ENCODE peak calls at places on chromosome 6, in ten cellular contexts. B is NCI-H1092 treated with DMSO at 0.1 percent for 48 hours; X is activated naive CD8-positive, alpha-beta T cell treated with anti-CD3 and anti-CD28 coated beads, Interleukin-2, amount 50 U/mL, for 24 hours; W is heart left ventricle; P is psoas muscle; A is D341Med; T is left cardiac atrium; R is erythroblast; F is stimulated activated CD8-positive, alpha-beta memory T cell treated with anti-CD3 and anti-CD28 coated beads, Interleukin-4, amount 100 ng/mL, for 1 hour; H is COLO829. E is an unnamed sample.

GRCh38 chr6:48817714-48818113 is 645.3 kb downstream of the MMUT start:
- DNase-seq in B (no peak), X (no peak), W (no peak), P (no peak), A (no peak), T (no peak), R (no peak), F (no peak), H (no peak), E (no peak)

GRCh38 chr6:25942561-25943147 is 12.2 kb upstream of the SLC17A2 start:
- DNase-seq in B (peak; percentile 29), X (no peak), W (no peak), P (no peak), A (no peak), T (no peak), R (peak; percentile 57), F (no peak), H (peak; percentile 42), E (no peak)

GRCh38 chr6:116925088-116925794 is 48.2 kb downstream of the RFX6 start:
- DNase-seq in B (no peak), X (no peak), W (peak; percentile 4), P (no peak), A (no peak), T (no peak), R (no peak), F (no peak), H (no peak), E (no peak)

GRCh38 chr6:69105288-69105687 is 470.2 kb downstream of the ADGRB3 start:
- DNase-seq in B (no peak), X (no peak), W (no peak), P (no peak), A (no peak), T (no peak), R (no peak), F (no peak), H (no peak), E (no peak)

GRCh38 chr6:98824163-98824906 is 10.0 kb upstream of the POU3F2 start:
- DNase-seq in B (no peak), X (no peak), W (no peak), P (no peak), A (peak; percentile 57), T (no peak), R (no peak), F (no peak), H (no peak), E (peak; percentile 53)

GRCh38 chr6:27471365-27472115 is 1.4 kb downstream of the ZNF184 start:
- DNase-seq in B (no peak), X (no peak), W (no peak), P (no peak), A (no peak), T (no peak), R (peak; percentile 45), F (no peak), H (peak; percentile 2), E (no peak)

GRCh38 chr6:159852877-159853276 is 37.9 kb upstream of the MAS1 start:
- DNase-seq in B (peak; percentile 40), X (no peak), W (no peak), P (no peak), A (peak; percentile 61), T (no peak), R (peak; percentile 21), F (no peak), H (peak; percentile 28), E (no peak)

GRCh38 chr6:43070028-43070632 is 6.0 kb upstream of the PTK7 start:
- DNase-seq in B (peak; percentile 55), X (no peak), W (no peak), P (no peak), A (peak; percentile 77), T (no peak), R (peak; percentile 72), F (no peak), H (peak; percentile 70), E (peak; percentile 67)

GRCh38 chr6:116251568-116252384 is 2.1 kb downstream of the TSPYL4 start:
- DNase-seq in B (no peak), X (no peak), W (peak; percentile 24), P (no peak), A (no peak), T (no peak), R (peak; percentile 17), F (no peak), H (no peak), E (no peak)

GRCh38 chr6:71533939-71534379 is 245.3 kb downstream of the OGFRL1 start:
- DNase-seq in B (no peak), X (no peak), W (no peak), P (no peak), A (no peak), T (no peak), R (peak; percentile 33), F (no peak), H (no peak), E (no peak)

GRCh38 chr6:145310116-145310515 is 425.2 kb downstream of the EPM2A start:
- DNase-seq in B (no peak), X (no peak), W (no peak), P (no peak), A (no peak), T (no peak), R (no peak), F (no peak), H (no peak), E (no peak)

GRCh38 chr6:100099189-100100074 is 105.4 kb upstream of the MCHR2 start:
- DNase-seq in B (peak; percentile 60), X (no peak), W (no peak), P (no peak), A (no peak), T (no peak), R (peak; percentile 33), F (no peak), H (no peak), E (no peak)

GRCh38 chr6:15585936-15586335 is 76.9 kb downstream of the DTNBP1 start:
- DNase-seq in B (no peak), X (no peak), W (no peak), P (no peak), A (no peak), T (no peak), R (no peak), F (no peak), H (no peak), E (no peak)

GRCh38 chr6:45650527-45651135 is 272.9 kb upstream of the SUPT3H start:
- DNase-seq in B (no peak), X (no peak), W (no peak), P (no peak), A (no peak), T (no peak), R (no peak), F (no peak), H (no peak), E (no peak)

GRCh38 chr6:167769408-167770190 is 57.1 kb upstream of the AFDN start:
- DNase-seq in B (no peak), X (no peak), W (no peak), P (no peak), A (no peak), T (no peak), R (no peak), F (no peak), H (no peak), E (no peak)

GRCh38 chr6:157143171-157143884 is 180.0 kb downstream of the TMEM242 start:
- DNase-seq in B (peak; percentile 60), X (peak; percentile 15), W (peak; percentile 67), P (no peak), A (no peak), T (peak; percentile 69), R (no peak), F (peak; percentile 15), H (peak; percentile 45), E (no peak)

GRCh38 chr6:143634486-143634885 is 43.3 kb upstream of the PHACTR2 start:
- DNase-seq in B (no peak), X (no peak), W (no peak), P (no peak), A (no peak), T (no peak), R (no peak), F (no peak), H (peak; percentile 5), E (no peak)

GRCh38 chr6:153411249-153411648 is 280.2 kb upstream of the RGS17 start:
- DNase-seq in B (no peak), X (no peak), W (no peak), P (no peak), A (no peak), T (no peak), R (no peak), F (no peak), H (no peak), E (no peak)

GRCh38 chr6:72916906-72917305 is 295.0 kb downstream of the KCNQ5 start:
- DNase-seq in B (no peak), X (no peak), W (no peak), P (no peak), A (no peak), T (no peak), R (no peak), F (no peak), H (no peak), E (no peak)

GRCh38 chr6:159357211-159357920 is 188.2 kb downstream of the FNDC1 start:
- DNase-seq in B (no peak), X (no peak), W (no peak), P (no peak), A (no peak), T (no peak), R (no peak), F (no peak), H (no peak), E (no peak)

GRCh38 chr6:169837529-169838250 is 86.3 kb downstream of the ERMARD start:
- DNase-seq in B (no peak), X (no peak), W (no peak), P (no peak), A (no peak), T (peak; percentile 5), R (no peak), F (no peak), H (no peak), E (no peak)

GRCh38 chr6:5752282-5752681 is 254.4 kb downstream of the NRN1 start:
- DNase-seq in B (no peak), X (no peak), W (no peak), P (no peak), A (peak; percentile 61), T (no peak), R (no peak), F (no peak), H (no peak), E (no peak)

E was measured in HEK293T.